ENCODE peak calls at places on chromosomes 12 and 14, in four cellular contexts. F, I, P and M are unnamed samples.

GRCh38 chr14:22623047-22623446 is 21.1 kb downstream of the OR6J1 start:
- DNase-seq in F (no peak), I (no peak), P (no peak), M (no peak)

GRCh38 chr12:122862872-122863701 is 27.8 kb downstream of the HIP1R start:
- DNase-seq in I (peak), F (no peak), P (no peak), M (no peak)

GRCh38 chr14:65991124-65991523 is 495.0 kb upstream of the CCDC196 start:
- DNase-seq in P (no peak), F (no peak), I (no peak), M (no peak)

GRCh38 chr12:91926810-91927209 is 218.8 kb downstream of the BTG1 start:
- DNase-seq in I (peak), P (no peak), F (no peak), M (no peak)

GRCh38 chr14:100529561-100530031 is 57.6 kb downstream of the BEGAIN start:
- DNase-seq in F (no peak), P (no peak), I (no peak), M (no peak)

GRCh38 chr14:79279645-79280399 is 931.5 kb downstream of the DIO2 start:
- DNase-seq in I (no peak), P (no peak), F (no peak), M (no peak)

GRCh38 chr14:59570122-59570521 is 6.5 kb downstream of the CCDC175 start:
- DNase-seq in P (no peak), F (no peak), I (no peak), M (no peak)

GRCh38 chr14:77123381-77124344 is 17.9 kb downstream of the ZDHHC22 start:
- DNase-seq in P (no peak), I (no peak), F (no peak), M (no peak)

GRCh38 chr14:30298266-30298795 is 260.6 kb upstream of the G2E3 start:
- DNase-seq in P (no peak), F (no peak), I (no peak), M (no peak)

GRCh38 chr12:45852508-45852907 is 123.0 kb downstream of the ARID2 start:
- DNase-seq in P (no peak), F (no peak), I (no peak), M (no peak)

GRCh38 chr12:100955139-100955538 is 160.6 kb downstream of the ANO4 start:
- DNase-seq in I (peak), F (no peak), P (no peak), M (no peak)

GRCh38 chr12:112018571-112019237 is 5.5 kb downstream of the ERP29 start:
- DNase-seq in F (no peak), I (no peak), P (no peak), M (no peak)

GRCh38 chr12:90460681-90461080 is 494.3 kb downstream of the CCER1 start:
- DNase-seq in P (no peak), I (no peak), F (no peak), M (no peak)

GRCh38 chr12:105414088-105414487 is 83.6 kb downstream of the C12orf75 start:
- DNase-seq in F (no peak), P (no peak), I (no peak), M (no peak)

GRCh38 chr14:100476012-100476822 is 111.0 kb downstream of the BEGAIN start:
- DNase-seq in P (no peak), I (peak), F (no peak), M (peak)

GRCh38 chr12:51160814-51161459 is 12.0 kb downstream of the TFCP2 start:
- DNase-seq in I (peak), P (no peak), F (no peak), M (no peak)

GRCh38 chr14:62445570-62445969 is 599.7 kb downstream of the KCNH5 start:
- DNase-seq in I (no peak), F (no peak), P (no peak), M (no peak)

GRCh38 chr14:35333797-35334743 is 41.9 kb downstream of the PSMA6 start:
- DNase-seq in I (peak), F (no peak), P (no peak), M (no peak)

GRCh38 chr12:57089259-57090245 is 638 bp downstream of the NAB2 start:
- DNase-seq in I (no peak), F (peak), P (no peak), M (no peak)

GRCh38 chr14:80395031-80395430 is 183.7 kb upstream of the DIO2 start:
- DNase-seq in P (no peak), F (no peak), I (no peak), M (no peak)

GRCh38 chr12:54001283-54002187 is 1.6 kb downstream of the HOXC9 start:
- DNase-seq in F (no peak), I (no peak), P (no peak), M (no peak)

GRCh38 chr14:49173765-49174373 is 412.3 kb downstream of the RPS29 start:
- DNase-seq in P (peak), F (peak), I (peak), M (peak)

GRCh38 chr12:112107306-112107705 is 1.3 kb downstream of the NAA25 start:
- DNase-seq in I (no peak), F (peak), P (no peak), M (no peak)

GRCh38 chr12:57434517-57435223 is at the start of gene INHBC:
- DNase-seq in P (no peak), I (peak), F (no peak), M (no peak)

GRCh38 chr12:28216016-28216415 is 25.8 kb downstream of the CCDC91 start:
- DNase-seq in I (no peak), P (no peak), F (no peak), M (no peak)

GRCh38 chr14:92794547-92794941 is 439 bp downstream of the GOLGA5 start:
- DNase-seq in I (no peak), F (peak), P (no peak), M (peak)

GRCh38 chr12:49962861-49963765 is 1.4 kb downstream of the AQP5 start:
- DNase-seq in I (no peak), F (no peak), P (no peak), M (no peak)
- TF ChIP-seq TARDBP in I (no peak), F (no peak), P (no peak), M (no peak)

GRCh38 chr12:52867636-52868035 is 18.8 kb upstream of the KRT78 start:
- DNase-seq in I (no peak), F (peak), P (no peak), M (no peak)
- TF ChIP-seq TARDBP in I (no peak), F (no peak), P (no peak), M (no peak)

DNA sequence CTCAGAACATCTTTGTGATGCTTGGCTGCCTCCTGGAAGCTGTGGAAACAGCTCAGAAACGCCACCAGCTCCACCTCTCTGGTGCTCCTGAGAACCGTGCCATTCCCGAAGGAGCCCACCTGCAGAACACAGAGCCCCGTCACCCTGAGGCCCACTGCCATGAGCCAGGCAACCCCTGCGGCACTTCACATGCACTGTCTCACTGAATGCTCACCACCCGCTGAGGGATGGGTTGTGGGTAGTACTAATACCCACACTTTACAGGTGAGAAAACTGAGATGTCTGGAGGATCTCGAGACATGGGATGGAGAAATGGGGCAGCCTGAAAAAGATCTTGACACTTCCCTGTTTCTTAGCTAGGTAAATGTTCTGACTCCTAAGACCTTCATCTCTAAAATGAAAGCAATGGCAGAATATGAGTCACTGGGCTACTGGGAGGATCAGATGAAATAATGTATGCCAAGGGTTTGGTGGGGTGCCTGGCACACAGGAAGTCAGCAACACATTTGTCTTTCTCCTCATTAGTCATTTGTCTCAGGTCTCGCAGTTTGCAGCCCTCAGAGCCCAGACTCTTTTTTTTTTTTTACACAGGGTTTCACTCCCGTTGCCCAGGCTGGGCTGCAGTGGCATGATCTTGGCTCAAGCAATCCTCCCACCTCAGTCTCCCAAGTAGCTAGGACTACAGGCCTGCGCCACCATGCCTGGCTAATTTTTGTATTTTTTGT is 5.3 kb downstream of the OASL start:
- DNase-seq in P (peak), F (no peak), I (no peak), M (no peak)
- TF ChIP-seq TARDBP in P (no peak), F (no peak), I (no peak), M (no peak)

DNA sequence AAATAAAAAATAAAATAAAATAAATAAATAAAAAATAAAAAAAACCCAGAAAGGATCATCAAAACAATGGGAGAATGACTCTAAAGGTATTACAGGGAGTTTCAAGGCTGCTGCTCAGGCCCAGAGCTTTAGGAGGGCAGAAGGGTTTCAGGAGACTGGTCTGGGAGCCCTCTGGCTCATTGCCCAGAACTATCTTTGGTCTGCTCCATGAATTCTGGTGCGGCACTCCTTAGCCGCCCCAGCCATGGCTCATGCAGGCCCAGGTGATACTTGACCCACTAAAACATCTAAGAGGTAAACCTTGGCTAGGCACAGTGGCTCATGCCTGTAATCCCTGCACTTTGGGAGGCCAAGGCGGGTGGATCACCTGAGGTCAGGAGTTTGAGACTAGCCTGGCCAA is 14.7 kb upstream of the TMED10 start:
- DNase-seq in F (no peak), P (no peak), I (no peak), M (no peak)
- TF ChIP-seq TARDBP in F (no peak), P (no peak), I (no peak), M (no peak)

GRCh38 chr12:49017764-49018281 is 753 bp downstream of the PRKAG1 start:
- DNase-seq in F (no peak), P (no peak), I (peak), M (no peak)
- TF ChIP-seq TARDBP in F (no peak), P (no peak), I (no peak), M (no peak)